ENCODE peak calls at places on chromosomes 16 and 17, in nine cellular contexts. V, I, L, G, B, R, Q, F and J are unnamed samples.
A peak's percentile ranks its signal among the peaks of the same experiment; 100 is the strongest.

GRCh38 chr17:78005452-78006171 is 47.1 kb downstream of the TNRC6C start:
- DNase-seq in L (no peak), R (no peak), V (no peak), I (no peak), B (no peak), F (no peak), G (no peak), Q (no peak), J (no peak)

GRCh38 chr17:68325961-68326360 is 34.7 kb downstream of the ARSG start:
- DNase-seq in R (no peak), B (no peak), G (no peak), L (no peak), I (no peak), F (no peak), V (no peak), Q (no peak), J (peak; percentile 9)

GRCh38 chr16:49608095-49608494 is 234.5 kb downstream of the C16orf78 start:
- DNase-seq in I (no peak), G (no peak), Q (no peak), B (no peak), F (no peak), R (no peak), L (no peak), V (no peak), J (no peak)

GRCh38 chr17:6191405-6192095 is 121.4 kb downstream of the WSCD1 start:
- DNase-seq in V (no peak), F (no peak), L (no peak), R (no peak), B (no peak), Q (no peak), I (no peak), G (no peak), J (no peak)

GRCh38 chr17:74935585-74936469 is at the start of gene OTOP3:
- DNase-seq in B (peak; percentile 23), I (no peak), Q (no peak), L (no peak), R (no peak), F (peak; percentile 52), V (no peak), G (no peak), J (no peak)

GRCh38 chr17:8064590-8065019 is 22.9 kb downstream of the ALOX12B start:
- DNase-seq in F (no peak), Q (peak; percentile 16), V (no peak), R (no peak), I (no peak), G (no peak), B (no peak), L (no peak), J (no peak)

GRCh38 chr17:79942591-79943353 is 92.9 kb downstream of the TBC1D16 start:
- DNase-seq in I (no peak), B (no peak), Q (peak; percentile 39), R (no peak), G (no peak), F (no peak), V (no peak), L (no peak), J (no peak)

GRCh38 chr16:3971261-3971660 is 90.7 kb upstream of the CREBBP start:
- DNase-seq in G (peak; percentile 92), I (peak; percentile 55), V (no peak), Q (no peak), L (peak; percentile 35), B (peak; percentile 43), F (peak; percentile 28), R (no peak), J (no peak)

GRCh38 chr16:46986438-46986837 is 13.0 kb upstream of the DNAJA2 start:
- DNase-seq in I (no peak), L (no peak), G (no peak), V (no peak), R (no peak), F (no peak), B (no peak), Q (no peak), J (no peak)

GRCh38 chr17:45127583-45128300 is 4.6 kb downstream of the PLCD3 start:
- DNase-seq in F (no peak), Q (peak; percentile 87), G (peak; percentile 57), I (no peak), V (no peak), B (peak; percentile 57), R (no peak), L (no peak), J (no peak)

GRCh38 chr17:1467898-1468492 is 12.0 kb upstream of the CRK start:
- DNase-seq in V (no peak), F (no peak), L (no peak), B (no peak), Q (no peak), G (peak; percentile 73), R (no peak), I (no peak), J (no peak)

GRCh38 chr16:21302898-21303528 is 24.9 kb upstream of the CRYM start:
- DNase-seq in I (no peak), B (peak; percentile 91), L (no peak), Q (no peak), V (no peak), R (no peak), G (peak; percentile 74), F (peak; percentile 39), J (peak; percentile 92)

GRCh38 chr16:3536271-3536671 is 35.5 kb downstream of the CLUAP1 start:
- DNase-seq in F (no peak), G (peak; percentile 53), V (no peak), Q (no peak), I (peak; percentile 81), L (no peak), R (no peak), B (peak; percentile 74), J (no peak)

GRCh38 chr17:79997004-79997673 is 38.5 kb downstream of the TBC1D16 start:
- DNase-seq in F (no peak), I (no peak), B (no peak), Q (no peak), L (no peak), V (peak; percentile 46), R (peak; percentile 21), G (peak; percentile 26), J (no peak)

GRCh38 chr17:75619506-75620431 is 13.5 kb upstream of the SMIM5 start:
- DNase-seq in Q (no peak), G (peak; percentile 42), V (no peak), F (peak; percentile 88), L (no peak), I (no peak), R (peak; percentile 4), B (peak; percentile 50), J (no peak)

GRCh38 chr17:1957037-1957436 is 68.1 kb downstream of the RTN4RL1 start:
- DNase-seq in G (peak; percentile 38), Q (no peak), V (no peak), B (peak; percentile 24), L (no peak), F (peak; percentile 24), R (no peak), I (peak; percentile 19), J (no peak)